ENCODE peak calls at places on chromosomes 1 and 21, in four cellular contexts. N is stimulated activated CD4-positive, alpha-beta T cell treated with anti-CD3 and anti-CD28 coated beads, TNF-alpha, amount 100 ng/mL, for 1 hour; K is NCI-H69; S is transverse colon. E is an unnamed sample.

GRCh38 chr1:51955797-51956527 is 34.5 kb downstream of the RAB3B start:
- DNase-seq in N (no peak), S (no peak), K (peak; percentile 60), E (no peak)

GRCh38 chr21:41957991-41958766 is 4.4 kb upstream of the C2CD2 start:
- DNase-seq in K (peak; percentile 72), S (peak; percentile 61), N (no peak), E (peak; percentile 73)

GRCh38 chr1:31764307-31765040 is at the start of gene ADGRB2:
- DNase-seq in K (peak; percentile 56), N (no peak), S (no peak), E (peak; percentile 27)

GRCh38 chr1:9296850-9297249 is 4.2 kb downstream of the SPSB1 start:
- DNase-seq in N (no peak), S (no peak), K (no peak), E (no peak)

GRCh38 chr1:244214009-244214967 is 163.2 kb downstream of the ZBTB18 start:
- DNase-seq in K (peak; percentile 41), N (no peak), S (peak; percentile 10), E (no peak)

GRCh38 chr1:235923466-235924008 is 56.8 kb upstream of the LYST start:
- DNase-seq in S (peak; percentile 72), N (no peak), K (peak; percentile 96), E (no peak)

GRCh38 chr1:233738850-233739249 is 124.9 kb downstream of the KCNK1 start:
- DNase-seq in N (no peak), S (no peak), K (no peak), E (no peak)

GRCh38 chr1:44792736-44793502 is 4.9 kb upstream of the BEST4 start:
- DNase-seq in S (no peak), K (no peak), N (no peak), E (no peak)

GRCh38 chr1:193308438-193308837 is 122.0 kb upstream of the B3GALT2 start:
- DNase-seq in N (no peak), S (no peak), K (peak; percentile 26), E (no peak)

GRCh38 chr1:67614511-67614934 is 70.5 kb upstream of the GADD45A start:
- DNase-seq in N (no peak), K (no peak), S (no peak), E (no peak)

GRCh38 chr21:45991606-45992301 is 10.2 kb downstream of the COL6A1 start:
- DNase-seq in N (no peak), K (no peak), S (no peak), E (no peak)

GRCh38 chr1:218620956-218621355 is 275.8 kb downstream of the TGFB2 start:
- DNase-seq in N (no peak), S (no peak), K (no peak), E (peak; percentile 11)

GRCh38 chr1:98005326-98006010 is 84.6 kb upstream of the DPYD start:
- DNase-seq in K (no peak), S (no peak), N (no peak), E (no peak)

GRCh38 chr1:58861510-58861909 is 77.7 kb upstream of the JUN start:
- DNase-seq in N (no peak), S (no peak), K (no peak), E (no peak)

GRCh38 chr1:9350011-9350907 is 57.6 kb downstream of the SPSB1 start:
- DNase-seq in K (no peak), S (no peak), N (no peak), E (no peak)

GRCh38 chr1:175158133-175158532 is 34.4 kb downstream of the KIAA0040 start:
- DNase-seq in K (no peak), N (no peak), S (no peak), E (no peak)

GRCh38 chr1:32332290-32333079 is 3.5 kb downstream of the MARCKSL1 start:
- DNase-seq in S (peak; percentile 55), N (no peak), K (no peak), E (no peak)

GRCh38 chr1:2787163-2787911 is 14.2 kb downstream of the TTC34 start:
- DNase-seq in N (no peak), K (no peak), S (no peak), E (no peak)

GRCh38 chr1:94246692-94247145 is 9.3 kb upstream of the ARHGAP29 start:
- DNase-seq in N (no peak), K (peak; percentile 46), S (no peak), E (no peak)

GRCh38 chr1:40004857-40005256 is 35.7 kb upstream of the CAP1 start:
- DNase-seq in K (peak; percentile 7), S (no peak), N (no peak), E (no peak)

GRCh38 chr1:67211589-67212563 is 45.6 kb downstream of the IL23R start:
- DNase-seq in S (peak; percentile 13), K (peak; percentile 38), N (no peak), E (peak; percentile 26)

GRCh38 chr1:205318231-205318991 is 3.1 kb downstream of the NUAK2 start:
- DNase-seq in N (no peak), S (peak; percentile 54), K (peak; percentile 94), E (peak; percentile 57)

GRCh38 chr1:24051206-24051945 is 60.6 kb downstream of the MYOM3 start:
- DNase-seq in N (no peak), K (peak; percentile 47), S (no peak), E (no peak)

GRCh38 chr1:198780376-198780775 is 141.5 kb downstream of the PTPRC start:
- DNase-seq in S (no peak), N (no peak), K (no peak), E (no peak)

GRCh38 chr1:244191581-244191980 is 140.5 kb downstream of the ZBTB18 start:
- DNase-seq in S (no peak), N (no peak), K (no peak), E (no peak)

GRCh38 chr21:45629046-45629981 is 14.2 kb upstream of the PCBP3 start:
- DNase-seq in N (no peak), S (no peak), K (no peak), E (no peak)

GRCh38 chr1:199979071-199979470 is 48.4 kb upstream of the NR5A2 start:
- DNase-seq in K (peak; percentile 35), S (no peak), N (no peak), E (peak; percentile 59)

GRCh38 chr1:5975133-5975880 is 16.9 kb downstream of the NPHP4 start:
- DNase-seq in K (peak; percentile 11), S (peak; percentile 53), N (peak; percentile 27), E (peak; percentile 70)

GRCh38 chr1:231799363-231799986 is 172.9 kb downstream of the DISC1 start:
- DNase-seq in N (no peak), S (no peak), K (no peak), E (no peak)

GRCh38 chr1:196535727-196536126 is 72.5 kb downstream of the KCNT2 start:
- DNase-seq in K (peak; percentile 77), S (no peak), N (no peak), E (no peak)

GRCh38 chr1:173057984-173058383 is 7.2 kb upstream of the TNFSF18 start:
- DNase-seq in N (no peak), K (no peak), S (no peak), E (no peak)

GRCh38 chr21:38379171-38379570 is 119.1 kb downstream of the ERG start:
- DNase-seq in S (no peak), K (no peak), N (no peak), E (no peak)

GRCh38 chr1:161195171-161195570 is 3.7 kb downstream of the ADAMTS4 start:
- DNase-seq in K (no peak), N (no peak), S (no peak), E (no peak)

GRCh38 chr1:173002891-173003582 is 47.7 kb downstream of the TNFSF18 start:
- DNase-seq in N (no peak), S (no peak), K (no peak), E (no peak)